ENCODE peak calls at places on chromosomes 16 and 17, in six cellular contexts. R is stimulated activated CD8-positive, alpha-beta memory T cell treated with anti-CD3 and anti-CD28 coated beads, Interleukin-4, amount 100 ng/mL, for 24 hours; X is NCI-H2171 treated with DMSO at 0.1 percent for 48 hours; T is HFFc6; W is GM06990; L is HCEC 1CT. U is an unnamed sample.

GRCh38 chr17:22507823-22508222 is 815.5 kb downstream of the KCNJ18 start:
- DNase-seq in R (no peak), X (peak; percentile 27), T (no peak), W (no peak), L (no peak), U (no peak)

GRCh38 chr17:73423159-73423715 is 111.4 kb upstream of the CDC42EP4 start:
- DNase-seq in R (no peak), X (no peak), T (no peak), W (no peak), L (no peak), U (no peak)

GRCh38 chr17:80182845-80183223 is 13.0 kb downstream of the CARD14 start:
- DNase-seq in R (no peak), X (no peak), T (no peak), W (no peak), L (no peak), U (no peak)

GRCh38 chr17:16269658-16270057 is 52.6 kb downstream of the PIGL start:
- DNase-seq in R (no peak), X (no peak), T (peak; percentile 39), W (no peak), L (peak; percentile 70), U (no peak)

GRCh38 chr17:66467766-66468165 is 165.4 kb downstream of the PRKCA start:
- DNase-seq in R (no peak), X (no peak), T (peak; percentile 40), W (no peak), L (peak; percentile 40), U (no peak)

GRCh38 chr16:14007460-14007859 is 63.7 kb upstream of the MRTFB start:
- DNase-seq in R (no peak), X (peak; percentile 63), T (peak; percentile 59), W (peak; percentile 17), L (peak; percentile 86), U (no peak)

GRCh38 chr17:77779711-77780539 is 178.6 kb upstream of the TNRC6C start:
- DNase-seq in R (no peak), X (no peak), T (peak; percentile 18), W (no peak), L (no peak), U (no peak)

GRCh38 chr17:72142614-72143013 is 21.8 kb downstream of the SOX9 start:
- DNase-seq in R (no peak), X (peak; percentile 59), T (no peak), W (no peak), L (no peak), U (peak; percentile 100)

GRCh38 chr16:50841081-50841886 is 99.4 kb downstream of the CYLD start:
- DNase-seq in R (peak; percentile 28), X (no peak), T (no peak), W (peak; percentile 29), L (no peak), U (no peak)

GRCh38 chr17:35849469-35850348 is 19.0 kb downstream of the HEATR9 start:
- DNase-seq in R (peak; percentile 25), X (peak; percentile 46), T (peak; percentile 65), W (peak; percentile 12), L (peak; percentile 52), U (peak; percentile 2)

GRCh38 chr16:7137560-7138330 is 194.9 kb upstream of the RBFOX1 start:
- DNase-seq in R (no peak), X (no peak), T (peak; percentile 3), W (no peak), L (no peak), U (no peak)

GRCh38 chr17:17235212-17236174 is 1.5 kb downstream of the FLCN start:
- DNase-seq in R (no peak), X (no peak), T (peak; percentile 11), W (no peak), L (peak; percentile 35), U (no peak)

GRCh38 chr17:43356999-43357398 is 41.8 kb upstream of the ARL4D start:
- DNase-seq in R (no peak), X (no peak), T (peak; percentile 96), W (no peak), L (peak; percentile 94), U (no peak)

GRCh38 chr17:81508639-81509047 is 4.0 kb downstream of the ACTG1 start:
- DNase-seq in R (no peak), X (no peak), T (no peak), W (no peak), L (no peak), U (no peak)

GRCh38 chr17:50953831-50954601 is 87.9 kb upstream of the TOB1 start:
- DNase-seq in R (no peak), X (peak; percentile 74), T (no peak), W (peak; percentile 44), L (peak; percentile 7), U (peak; percentile 56)

GRCh38 chr17:79808763-79809529 is 12.1 kb upstream of the CBX8 start:
- DNase-seq in R (no peak), X (peak; percentile 36), T (no peak), W (no peak), L (peak; percentile 43), U (no peak)

GRCh38 chr17:47742319-47743181 is 9.5 kb downstream of the TBX21 start:
- DNase-seq in R (no peak), X (peak; percentile 23), T (no peak), W (peak; percentile 43), L (no peak), U (no peak)

GRCh38 chr16:57952909-57953308 is 18.0 kb downstream of the CNGB1 start:
- DNase-seq in R (no peak), X (no peak), T (no peak), W (no peak), L (no peak), U (no peak)

GRCh38 chr17:75619506-75620431 is 13.5 kb upstream of the SMIM5 start:
- DNase-seq in R (no peak), X (peak; percentile 50), T (peak; percentile 13), W (no peak), L (peak; percentile 25), U (no peak)

GRCh38 chr17:72135546-72136325 is 14.9 kb downstream of the SOX9 start:
- DNase-seq in R (no peak), X (peak; percentile 39), T (no peak), W (no peak), L (no peak), U (no peak)